ENCODE peak calls at places on chromosomes 4 and X, in four cellular contexts. U, B, A and C are unnamed samples.

GRCh38 chr4:48403358-48403757 is 62.0 kb downstream of the SLAIN2 start:
- DNase-seq in B (no peak), A (no peak), U (no peak), C (no peak)

GRCh38 chr4:20684852-20685763 is 15.2 kb upstream of the PACRGL start:
- DNase-seq in U (peak; percentile 1), A (peak; percentile 25), B (peak; percentile 48), C (no peak)

GRCh38 chr4:113952452-113953029 is 26.9 kb downstream of the ARSJ start:
- DNase-seq in A (peak; percentile 15), B (peak; percentile 50), U (peak; percentile 12), C (no peak)

GRCh38 chr4:139665690-139666529 is at the start of gene MGST2:
- DNase-seq in U (peak; percentile 62), B (peak; percentile 58), A (peak; percentile 17), C (peak; percentile 90)

GRCh38 chrX:9562851-9563250 is 98.0 kb downstream of the TBL1X start:
- DNase-seq in B (no peak), A (no peak), U (peak; percentile 22), C (no peak)

GRCh38 chrX:71454222-71454621 is 78.7 kb upstream of the OGT start:
- DNase-seq in B (no peak), A (no peak), U (no peak), C (no peak)

GRCh38 chrX:49082472-49082871 is 2.8 kb upstream of the WDR45 start:
- DNase-seq in B (no peak), A (no peak), U (no peak), C (no peak)

GRCh38 chrX:152878976-152879755 is 18.7 kb upstream of the ZNF185 start:
- DNase-seq in B (no peak), U (no peak), A (no peak), C (peak; percentile 57)

GRCh38 chr4:179976777-179977176 is 2266.4 kb upstream of the TENM3 start:
- DNase-seq in B (no peak), A (no peak), U (no peak), C (no peak)

GRCh38 chr4:102308032-102308799 is 37.1 kb downstream of the SLC39A8 start:
- DNase-seq in B (peak; percentile 73), A (no peak), U (no peak), C (no peak)

GRCh38 chrX:45508459-45508858 is 307.8 kb upstream of the DIPK2B start:
- DNase-seq in A (no peak), B (no peak), U (no peak), C (no peak)

GRCh38 chr4:140427919-140428471 is 547 bp upstream of the CLGN start:
- DNase-seq in B (peak; percentile 8), A (no peak), U (no peak), C (no peak)

GRCh38 chr4:72577211-72577610 is 8.2 kb upstream of the ADAMTS3 start:
- DNase-seq in A (no peak), U (no peak), B (no peak), C (no peak)

GRCh38 chr4:7756561-7757355 is 182.9 kb downstream of the AFAP1 start:
- DNase-seq in U (no peak), A (no peak), B (no peak), C (peak; percentile 69)

GRCh38 chr4:21948347-21949072 is at the start of gene KCNIP4:
- DNase-seq in U (no peak), A (no peak), B (no peak), C (peak; percentile 55)

GRCh38 chrX:24387724-24388123 is 27.3 kb downstream of the SUPT20HL1 start:
- DNase-seq in U (no peak), B (no peak), A (no peak), C (no peak)

GRCh38 chr4:84562156-84562555 is 20.8 kb upstream of the CDS1 start:
- DNase-seq in A (no peak), U (no peak), B (no peak), C (no peak)

GRCh38 chrX:63664741-63665140 is 120.3 kb downstream of the ARHGEF9 start:
- DNase-seq in A (no peak), B (no peak), U (no peak), C (no peak)

GRCh38 chrX:41014776-41015175 is 70.5 kb upstream of the USP9X start:
- DNase-seq in B (no peak), U (no peak), A (no peak), C (no peak)

GRCh38 chr4:180664766-180665368 is 1578.3 kb upstream of the TENM3 start:
- DNase-seq in A (peak; percentile 20), U (peak; percentile 35), B (peak; percentile 92), C (no peak)

GRCh38 chr4:17636696-17637351 is 22.4 kb downstream of the MED28 start:
- DNase-seq in B (peak; percentile 81), A (peak; percentile 64), U (peak; percentile 43), C (peak; percentile 85)

GRCh38 chrX:24676403-24677024 is 17.2 kb upstream of the POLA1 start:
- DNase-seq in B (peak; percentile 37), A (no peak), U (peak; percentile 22), C (no peak)

GRCh38 chr4:128289523-128290158 is 2.0 kb upstream of the PGRMC2 start:
- DNase-seq in A (no peak), U (no peak), B (no peak), C (no peak)
- H3K4me3 ChIP-seq in A (no peak overlapping the region), U (peak overlapping the region; percentile 59), B (peak overlapping the region; percentile 98), C (no peak overlapping the region)

DNA sequence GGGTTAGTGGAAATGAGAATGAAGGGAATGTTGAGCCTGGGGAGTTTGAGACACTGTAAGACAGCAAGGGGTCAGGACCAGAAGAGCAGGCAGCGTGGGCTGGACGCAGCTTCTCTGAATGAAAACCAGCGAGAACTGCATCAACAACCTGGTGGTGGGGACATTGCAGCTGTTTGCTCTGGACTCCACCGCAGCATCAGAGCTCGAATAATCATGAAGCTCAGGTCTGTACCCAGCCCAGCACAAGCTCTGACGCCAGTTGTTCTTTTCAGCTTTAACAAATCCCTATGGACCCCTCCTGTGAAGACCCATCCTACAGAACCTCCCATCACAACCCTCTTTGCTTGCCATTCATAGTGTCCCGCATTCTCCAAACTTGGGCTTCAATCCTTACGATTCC is 106.8 kb upstream of the PNPLA4 start:
- DNase-seq in A (no peak), U (no peak), B (no peak), C (no peak)
- H3K27ac ChIP-seq in A (no peak overlapping the region), U (no peak overlapping the region), B (no peak overlapping the region), C (no peak overlapping the region)

DNA sequence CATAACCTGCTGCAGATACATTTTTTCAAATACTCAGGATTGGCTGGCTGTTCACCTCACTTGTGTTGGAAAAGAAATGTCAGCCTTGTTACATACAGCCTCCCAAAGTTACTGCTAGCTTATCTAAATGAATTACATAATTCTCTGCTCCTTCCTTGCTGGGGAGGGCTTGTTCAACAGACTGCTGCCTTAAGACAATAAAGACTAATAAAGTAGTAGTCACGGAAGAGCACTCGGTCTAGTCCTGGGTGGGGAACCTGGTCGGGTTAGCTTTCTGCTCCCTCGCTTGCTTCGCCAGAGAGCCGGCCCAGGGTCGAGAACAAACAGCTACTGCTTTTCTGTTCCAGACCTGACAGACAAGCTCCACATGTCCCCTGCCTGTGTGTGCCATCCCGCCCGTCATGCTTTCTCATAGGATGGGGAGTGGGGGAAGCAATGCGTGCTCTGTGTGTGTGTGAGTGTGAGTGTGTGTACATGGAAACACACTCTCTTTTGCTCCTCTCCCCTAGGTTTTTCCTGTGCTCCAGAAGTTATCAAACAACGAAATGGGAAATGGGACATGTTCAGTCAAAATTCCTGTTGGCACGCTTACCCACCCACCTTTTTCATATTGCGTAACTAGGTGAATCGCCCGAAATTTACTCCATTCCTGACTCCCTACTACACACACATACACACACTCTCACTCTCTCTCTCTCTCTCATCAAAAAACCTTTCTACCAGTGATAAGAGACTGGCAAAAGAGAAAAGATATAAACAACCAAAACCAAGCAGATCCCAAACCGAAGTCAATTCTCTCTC is 1.4 kb downstream of the NPY1R start:
- DNase-seq in A (no peak), U (no peak), B (no peak), C (peak; percentile 83)
- H3K4me3 ChIP-seq in A (no peak overlapping the region), U (no peak overlapping the region), B (no peak overlapping the region), C (peak overlapping the region; percentile 93)

GRCh38 chr4:124530464-124531077 is 182.0 kb downstream of the ANKRD50 start:
- DNase-seq in A (no peak), U (no peak), B (no peak), C (no peak)
- H3K27ac ChIP-seq in A (no peak overlapping the region), U (no peak overlapping the region), B (no peak overlapping the region), C (no peak overlapping the region)

DNA sequence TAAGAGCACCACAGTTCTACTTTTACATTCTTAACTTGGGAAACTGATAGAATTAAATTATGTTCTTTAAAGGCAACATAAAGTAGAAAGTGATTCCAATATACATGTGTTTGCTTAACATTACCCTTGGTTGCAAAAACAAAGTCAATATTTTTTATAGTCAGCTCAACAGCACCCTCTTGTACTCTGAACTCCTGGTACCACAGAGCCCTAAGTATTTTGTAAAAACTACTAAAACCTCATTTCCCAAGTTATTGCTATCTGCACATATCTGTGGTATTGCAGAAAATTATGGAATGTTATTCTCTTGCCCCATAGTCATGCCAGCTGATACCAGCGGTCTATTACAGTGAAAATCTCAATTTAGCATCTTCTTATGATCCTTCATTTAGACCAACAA is 2.9 kb downstream of the KIF4A start:
- DNase-seq in U (no peak), A (no peak), B (no peak), C (no peak)
- H3K4me3 ChIP-seq in U (no peak overlapping the region), A (no peak overlapping the region), B (peak overlapping the region; percentile 90), C (no peak overlapping the region)